ENCODE peak calls at places on chromosomes 16 and 17, in four cellular contexts. C, D, F and G are unnamed samples.

GRCh38 chr16:4194661-4195060 is 47.2 kb downstream of the SRL start:
- DNase-seq in D (no peak), C (no peak), F (no peak), G (no peak)

GRCh38 chr16:11111891-11112634 is 143.9 kb downstream of the SOCS1 start:
- DNase-seq in C (no peak), F (no peak), D (no peak), G (no peak)

GRCh38 chr16:69204106-69204655 is 17.2 kb downstream of the SNTB2 start:
- DNase-seq in F (no peak), D (no peak), C (no peak), G (no peak)

GRCh38 chr17:1312261-1312870 is 32.9 kb downstream of the TRARG1 start:
- DNase-seq in C (no peak), F (no peak), D (no peak), G (no peak)

GRCh38 chr16:84897911-84898377 is 78.2 kb downstream of the CRISPLD2 start:
- DNase-seq in C (no peak), D (peak; percentile 44), F (no peak), G (peak; percentile 71)

GRCh38 chr17:41284043-41284442 is 8.5 kb downstream of the KRTAP9-7 start:
- DNase-seq in F (no peak), D (no peak), C (no peak), G (no peak)

GRCh38 chr17:42441717-42442565 is 16.7 kb upstream of the ATP6V0A1 start:
- DNase-seq in D (no peak), C (peak; percentile 32), F (no peak), G (no peak)

GRCh38 chr16:88593489-88593888 is 23.3 kb downstream of the ZC3H18 start:
- DNase-seq in D (no peak), F (no peak), C (no peak), G (no peak)

GRCh38 chr17:50352072-50352692 is 6.3 kb downstream of the XYLT2 start:
- DNase-seq in D (peak; percentile 52), C (no peak), F (peak; percentile 88), G (no peak)

GRCh38 chr17:7238418-7239090 is 703 bp downstream of the PHF23 start:
- DNase-seq in F (no peak), C (no peak), D (no peak), G (no peak)

GRCh38 chr17:63445571-63446217 is 412 bp downstream of the CYB561 start:
- DNase-seq in C (peak; percentile 62), D (no peak), F (peak; percentile 69), G (no peak)

GRCh38 chr16:54143934-54144333 is 142.7 kb downstream of the IRX3 start:
- DNase-seq in C (no peak), D (no peak), F (no peak), G (no peak)

GRCh38 chr17:45310380-45311324 is 6.2 kb downstream of the MAP3K14 start:
- DNase-seq in C (peak; percentile 84), D (peak; percentile 59), F (peak; percentile 87), G (no peak)

GRCh38 chr17:146983-147761 is 9.8 kb downstream of the SCGB1C2 start:
- DNase-seq in F (peak; percentile 22), D (peak; percentile 13), C (no peak), G (peak; percentile 62)

GRCh38 chr17:58525239-58525638 is 10.8 kb upstream of the MTMR4 start:
- DNase-seq in F (no peak), D (no peak), C (peak; percentile 33), G (no peak)

GRCh38 chr16:75265911-75266701 is 14.7 kb upstream of the BCAR1 start:
- DNase-seq in F (peak; percentile 89), D (peak; percentile 81), C (peak; percentile 86), G (no peak)

GRCh38 chr16:31206776-31207175 is 4.2 kb upstream of the PYCARD start:
- DNase-seq in F (no peak), C (no peak), D (peak; percentile 66), G (no peak)

GRCh38 chr16:89014611-89015230 is 37.7 kb upstream of the CBFA2T3 start:
- DNase-seq in C (no peak), F (no peak), D (no peak), G (peak; percentile 47)

GRCh38 chr17:7523033-7523432 is 25.8 kb upstream of the TNFSF12 start:
- DNase-seq in D (peak; percentile 63), C (peak; percentile 31), F (peak; percentile 43), G (peak; percentile 80)

GRCh38 chr17:78133179-78133951 is 2.8 kb downstream of the TMC8 start:
- DNase-seq in C (no peak), D (no peak), F (no peak), G (peak; percentile 84)

GRCh38 chr17:48997827-48998556 is 807 bp downstream of the IGF2BP1 start:
- DNase-seq in F (no peak), C (no peak), D (no peak), G (no peak)

GRCh38 chr16:31477220-31478216 is 5.4 kb upstream of the SLC5A2 start:
- DNase-seq in D (peak; percentile 72), C (peak; percentile 92), F (peak; percentile 86), G (peak; percentile 90)

GRCh38 chr17:82051776-82052637 is at the start of the genes GPS1 and RFNG:
- DNase-seq in D (peak; percentile 88), F (peak; percentile 82), C (peak; percentile 87), G (peak; percentile 96)

GRCh38 chr16:24689128-24689527 is 40.3 kb upstream of the TNRC6A start:
- DNase-seq in F (no peak), D (peak; percentile 58), C (no peak), G (no peak)

GRCh38 chr17:2170023-2170422 is 115.1 kb downstream of the HIC1 start:
- DNase-seq in D (no peak), C (peak; percentile 39), F (no peak), G (no peak)

GRCh38 chr16:89722392-89723278 is 1.3 kb downstream of the ZNF276 start:
- DNase-seq in D (peak; percentile 58), C (peak; percentile 93), F (peak; percentile 83), G (peak; percentile 96)

GRCh38 chr17:34997355-34997862 is 17.1 kb downstream of the LIG3 start:
- DNase-seq in D (peak; percentile 89), C (peak; percentile 38), F (peak; percentile 88), G (no peak)

GRCh38 chr17:79933863-79934652 is 94.8 kb upstream of the CBX4 start:
- DNase-seq in C (peak; percentile 73), D (no peak), F (peak; percentile 71), G (peak; percentile 86)

GRCh38 chr16:80408014-80408413 is 132.8 kb upstream of the DYNLRB2 start:
- DNase-seq in C (no peak), D (no peak), F (no peak), G (no peak)

GRCh38 chr17:81277421-81277820 is 17.7 kb downstream of the SLC38A10 start:
- DNase-seq in F (peak; percentile 48), C (peak; percentile 32), D (peak; percentile 52), G (no peak)

GRCh38 chr17:18183334-18184142 is at the start of gene ALKBH5:
- DNase-seq in C (peak; percentile 97), D (peak; percentile 99), F (peak; percentile 98), G (peak; percentile 98)

GRCh38 chr17:18185391-18185790 is 1.8 kb downstream of the ALKBH5 start:
- DNase-seq in C (no peak), F (no peak), D (no peak), G (no peak)

GRCh38 chr17:18182978-18183333 is 672 bp upstream of the ALKBH5 start:
- DNase-seq in D (peak; percentile 84), C (peak; percentile 82), F (peak; percentile 78), G (peak; percentile 97)

GRCh38 chr17:18185832-18186231 is 2.2 kb downstream of the ALKBH5 start:
- DNase-seq in C (no peak), D (no peak), F (no peak), G (no peak)

DNA sequence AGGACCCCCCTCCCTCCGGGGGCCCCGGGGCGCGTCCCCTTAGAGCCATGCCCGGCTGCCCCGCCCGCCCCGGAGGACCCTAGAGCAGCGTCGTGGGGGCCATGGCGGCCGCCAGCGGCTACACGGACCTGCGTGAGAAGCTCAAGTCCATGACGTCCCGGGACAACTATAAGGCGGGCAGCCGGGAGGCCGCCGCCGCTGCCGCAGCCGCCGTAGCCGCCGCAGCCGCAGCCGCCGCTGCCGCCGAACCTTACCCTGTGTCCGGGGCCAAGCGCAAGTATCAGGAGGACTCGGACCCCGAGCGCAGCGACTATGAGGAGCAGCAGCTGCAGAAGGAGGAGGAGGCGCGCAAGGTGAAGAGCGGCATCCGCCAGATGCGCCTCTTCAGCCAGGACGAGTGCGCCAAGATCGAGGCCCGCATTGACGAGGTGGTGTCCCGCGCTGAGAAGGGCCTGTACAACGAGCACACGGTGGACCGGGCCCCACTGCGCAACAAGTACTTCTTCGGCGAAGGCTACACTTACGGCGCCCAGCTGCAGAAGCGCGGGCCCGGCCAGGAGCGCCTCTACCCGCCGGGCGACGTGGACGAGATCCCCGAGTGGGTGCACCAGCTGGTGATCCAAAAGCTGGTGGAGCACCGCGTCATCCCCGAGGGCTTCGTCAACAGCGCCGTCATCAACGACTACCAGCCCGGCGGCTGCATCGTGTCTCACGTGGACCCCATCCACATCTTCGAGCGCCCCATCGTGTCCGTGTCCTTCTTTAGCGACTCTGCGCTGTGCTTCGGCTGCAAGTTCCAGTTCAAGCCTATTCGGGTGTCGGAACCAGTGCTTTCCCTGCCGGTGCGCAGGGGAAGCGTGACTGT is 747 bp downstream of the ALKBH5 start:
- DNase-seq in C (peak; percentile 57), F (peak; percentile 56), D (peak; percentile 54), G (peak; percentile 92)
- TF ChIP-seq POLR2A in C (peak; percentile 43), F (no peak), D (no peak), G (no peak)

GRCh38 chr17:76368545-76368944 is 14.8 kb upstream of the PRPSAP1 start:
- DNase-seq in C (no peak), D (no peak), F (no peak), G (no peak)
- H3K36me3 ChIP-seq in C (no peaks in the 10 kb centered on the region), D (no peaks in the 10 kb centered on the region), F (no peaks in the 10 kb centered on the region), G (no peaks in the 10 kb centered on the region)

GRCh38 chr17:8953152-8953885 is 12.2 kb downstream of the PIK3R5 start:
- DNase-seq in F (no peak), C (no peak), D (no peak), G (peak; percentile 46)

GRCh38 chr17:8956521-8956920 is 9.0 kb downstream of the PIK3R5 start:
- DNase-seq in D (no peak), C (no peak), F (no peak), G (no peak)

GRCh38 chr17:8955560-8955959 is 9.9 kb downstream of the PIK3R5 start:
- DNase-seq in C (no peak), F (no peak), D (peak; percentile 20), G (peak; percentile 18)

GRCh38 chr17:8955021-8955420 is 10.5 kb downstream of the PIK3R5 start:
- DNase-seq in F (no peak), C (no peak), D (no peak), G (peak; percentile 78)

GRCh38 chr17:8954339-8954738 is 11.2 kb downstream of the PIK3R5 start:
- DNase-seq in D (peak; percentile 49), C (peak; percentile 59), F (peak; percentile 50), G (peak; percentile 95)
- TF ChIP-seq POLR2A in D (no peak), C (no peak), F (no peak), G (peak; percentile 41)

GRCh38 chr17:69061901-69062556 is 1.3 kb upstream of the ABCA9 start:
- DNase-seq in C (no peak), D (no peak), F (no peak), G (no peak)
- H3K36me3 ChIP-seq in C (no peaks in the 10 kb centered on the region), D (no peaks in the 10 kb centered on the region), F (no peaks in the 10 kb centered on the region), G (no peaks in the 10 kb centered on the region)

GRCh38 chr17:16313159-16314090 is 39.8 kb downstream of the CENPV start:
- DNase-seq in F (no peak), C (no peak), D (no peak), G (no peak)
- TF ChIP-seq POLR2A in F (no peak), C (no peak), D (no peak), G (no peak)